ENCODE peak calls at places on chromosomes 7 and 10, in eight cellular contexts. One of them, this sample, is unnamed.

GRCh38 chr7:22980422-22980821 is 33.5 kb downstream of the HYCC1 start:
- DNase-seq in adrenal gland: no peak
- DNase-seq in fibroblast of lung: peak; percentile 86
- DNase-seq in hepatocyte: no peak
- DNase-seq in pancreas: no peak
- DNase-seq in thoracic aorta: no peak
- DNase-seq in lung: no peak
- DNase-seq in tibial artery: no peak
- DNase-seq in this sample: no peak

GRCh38 chr7:132865766-132866531 is 215.9 kb downstream of the CHCHD3 start:
- DNase-seq in adrenal gland: no peak
- DNase-seq in fibroblast of lung: peak; percentile 51
- DNase-seq in hepatocyte: peak; percentile 8
- DNase-seq in pancreas: no peak
- DNase-seq in thoracic aorta: no peak
- DNase-seq in lung: no peak
- DNase-seq in tibial artery: no peak
- DNase-seq in this sample: no peak

GRCh38 chr7:13991791-13992620 is 2.5 kb upstream of the ETV1 start:
- DNase-seq in adrenal gland: no peak
- DNase-seq in fibroblast of lung: peak; percentile 24
- DNase-seq in hepatocyte: no peak
- DNase-seq in pancreas: no peak
- DNase-seq in thoracic aorta: no peak
- DNase-seq in lung: no peak
- DNase-seq in tibial artery: no peak
- DNase-seq in this sample: no peak

GRCh38 chr7:26013551-26014083 is 138.4 kb upstream of the NFE2L3 start:
- DNase-seq in adrenal gland: no peak
- DNase-seq in fibroblast of lung: peak; percentile 0
- DNase-seq in hepatocyte: peak; percentile 36
- DNase-seq in pancreas: no peak
- DNase-seq in thoracic aorta: no peak
- DNase-seq in lung: no peak
- DNase-seq in tibial artery: no peak
- DNase-seq in this sample: no peak

GRCh38 chr7:5286933-5287332 is 4.2 kb downstream of the SLC29A4 start:
- DNase-seq in adrenal gland: no peak
- DNase-seq in fibroblast of lung: no peak
- DNase-seq in hepatocyte: no peak
- DNase-seq in pancreas: no peak
- DNase-seq in thoracic aorta: no peak
- DNase-seq in lung: no peak
- DNase-seq in tibial artery: no peak
- DNase-seq in this sample: no peak

GRCh38 chr10:93475871-93476270 is 6.3 kb downstream of the MYOF start:
- DNase-seq in adrenal gland: no peak
- DNase-seq in fibroblast of lung: peak; percentile 97
- DNase-seq in hepatocyte: no peak
- DNase-seq in pancreas: no peak
- DNase-seq in thoracic aorta: no peak
- DNase-seq in lung: no peak
- DNase-seq in tibial artery: no peak
- DNase-seq in this sample: no peak

GRCh38 chr7:124497209-124497608 is 268.4 kb downstream of the GPR37 start:
- DNase-seq in adrenal gland: no peak
- DNase-seq in fibroblast of lung: no peak
- DNase-seq in hepatocyte: no peak
- DNase-seq in pancreas: no peak
- DNase-seq in thoracic aorta: no peak
- DNase-seq in lung: no peak
- DNase-seq in tibial artery: no peak
- DNase-seq in this sample: no peak

GRCh38 chr10:13528138-13528874 is 508 bp downstream of the BEND7 start:
- DNase-seq in adrenal gland: peak; percentile 29
- DNase-seq in fibroblast of lung: no peak
- DNase-seq in hepatocyte: peak; percentile 74
- DNase-seq in pancreas: peak; percentile 21
- DNase-seq in thoracic aorta: no peak
- DNase-seq in lung: no peak
- DNase-seq in tibial artery: no peak
- DNase-seq in this sample: no peak

GRCh38 chr10:78933828-78934227 is 134.9 kb upstream of the ZMIZ1 start:
- DNase-seq in adrenal gland: no peak
- DNase-seq in fibroblast of lung: no peak
- DNase-seq in hepatocyte: no peak
- DNase-seq in pancreas: no peak
- DNase-seq in thoracic aorta: no peak
- DNase-seq in lung: no peak
- DNase-seq in tibial artery: no peak
- DNase-seq in this sample: no peak

GRCh38 chr7:404782-405488 is 114.7 kb downstream of the PDGFA start:
- DNase-seq in adrenal gland: no peak
- DNase-seq in fibroblast of lung: no peak
- DNase-seq in hepatocyte: no peak
- DNase-seq in pancreas: no peak
- DNase-seq in thoracic aorta: no peak
- DNase-seq in lung: no peak
- DNase-seq in tibial artery: no peak
- DNase-seq in this sample: no peak

GRCh38 chr10:116721991-116722392 is 20.4 kb downstream of the HSPA12A start:
- DNase-seq in adrenal gland: peak; percentile 37
- DNase-seq in fibroblast of lung: peak; percentile 91
- DNase-seq in hepatocyte: no peak
- DNase-seq in pancreas: no peak
- DNase-seq in thoracic aorta: no peak
- DNase-seq in lung: no peak
- DNase-seq in tibial artery: no peak
- DNase-seq in this sample: no peak

GRCh38 chr10:93815304-93816091 is 57.8 kb downstream of the LGI1 start:
- DNase-seq in adrenal gland: no peak
- DNase-seq in fibroblast of lung: no peak
- DNase-seq in hepatocyte: peak; percentile 28
- DNase-seq in pancreas: no peak
- DNase-seq in thoracic aorta: no peak
- DNase-seq in lung: no peak
- DNase-seq in tibial artery: no peak
- DNase-seq in this sample: no peak

GRCh38 chr7:70696139-70696782 is 435.7 kb upstream of the GALNT17 start:
- DNase-seq in adrenal gland: no peak
- DNase-seq in fibroblast of lung: peak; percentile 65
- DNase-seq in hepatocyte: no peak
- DNase-seq in pancreas: no peak
- DNase-seq in thoracic aorta: no peak
- DNase-seq in lung: no peak
- DNase-seq in tibial artery: no peak
- DNase-seq in this sample: no peak

GRCh38 chr7:116628971-116629586 is 42.9 kb upstream of the MET start:
- DNase-seq in adrenal gland: peak; percentile 40
- DNase-seq in fibroblast of lung: peak; percentile 61
- DNase-seq in hepatocyte: peak; percentile 37
- DNase-seq in pancreas: peak; percentile 52
- DNase-seq in thoracic aorta: peak; percentile 6
- DNase-seq in lung: no peak
- DNase-seq in tibial artery: peak; percentile 37
- DNase-seq in this sample: no peak

GRCh38 chr7:27143022-27143949 is at the start of gene HOXA5:
- DNase-seq in adrenal gland: peak; percentile 92
- DNase-seq in fibroblast of lung: peak; percentile 91
- DNase-seq in hepatocyte: no peak
- DNase-seq in pancreas: no peak
- DNase-seq in thoracic aorta: no peak
- DNase-seq in lung: peak; percentile 66
- DNase-seq in tibial artery: peak; percentile 63
- DNase-seq in this sample: no peak
- TF ChIP-seq CTCF in adrenal gland: peak; percentile 90
- TF ChIP-seq CTCF in fibroblast of lung: peak; percentile 70
- TF ChIP-seq CTCF in hepatocyte: peak; percentile 56
- TF ChIP-seq CTCF in pancreas: peak; percentile 25
- TF ChIP-seq CTCF in thoracic aorta: peak; percentile 85
- TF ChIP-seq CTCF in lung: peak; percentile 37
- TF ChIP-seq CTCF in tibial artery: peak; percentile 40
- TF ChIP-seq CTCF in this sample: no peak

DNA sequence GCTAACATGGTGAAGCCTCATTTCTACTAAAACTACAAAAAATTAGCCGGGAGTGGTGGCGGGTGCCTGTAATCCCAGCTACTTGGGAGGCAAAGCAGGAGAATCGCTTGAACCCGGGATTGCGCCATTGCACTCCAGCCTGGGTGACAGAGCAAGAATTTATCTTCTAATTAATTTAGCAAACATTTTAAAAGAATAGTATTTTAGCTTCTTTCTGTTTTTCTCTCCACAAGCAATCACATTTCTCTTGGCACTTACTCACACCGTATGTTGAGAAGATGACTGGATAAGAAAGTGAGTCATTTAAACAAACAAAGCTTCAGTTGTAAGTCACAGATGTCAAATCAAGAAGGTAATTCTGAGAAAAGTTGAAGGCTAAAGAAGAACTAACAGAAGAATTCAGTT is 264.0 kb downstream of the ARL4A start:
- DNase-seq in adrenal gland: no peak
- DNase-seq in fibroblast of lung: peak; percentile 90
- DNase-seq in hepatocyte: no peak
- DNase-seq in pancreas: no peak
- DNase-seq in thoracic aorta: no peak
- DNase-seq in lung: no peak
- DNase-seq in tibial artery: no peak
- DNase-seq in this sample: no peak
- H3K27ac ChIP-seq in adrenal gland: no peak overlapping the region
- H3K27ac ChIP-seq in fibroblast of lung: no peak overlapping the region
- H3K27ac ChIP-seq in hepatocyte: peak overlapping the region; percentile 11
- H3K27ac ChIP-seq in pancreas: no peak overlapping the region
- H3K27ac ChIP-seq in thoracic aorta: no peak overlapping the region
- H3K27ac ChIP-seq in lung: no peak overlapping the region
- H3K27ac ChIP-seq in tibial artery: no peak overlapping the region
- H3K27ac ChIP-seq in this sample: no peak overlapping the region

DNA sequence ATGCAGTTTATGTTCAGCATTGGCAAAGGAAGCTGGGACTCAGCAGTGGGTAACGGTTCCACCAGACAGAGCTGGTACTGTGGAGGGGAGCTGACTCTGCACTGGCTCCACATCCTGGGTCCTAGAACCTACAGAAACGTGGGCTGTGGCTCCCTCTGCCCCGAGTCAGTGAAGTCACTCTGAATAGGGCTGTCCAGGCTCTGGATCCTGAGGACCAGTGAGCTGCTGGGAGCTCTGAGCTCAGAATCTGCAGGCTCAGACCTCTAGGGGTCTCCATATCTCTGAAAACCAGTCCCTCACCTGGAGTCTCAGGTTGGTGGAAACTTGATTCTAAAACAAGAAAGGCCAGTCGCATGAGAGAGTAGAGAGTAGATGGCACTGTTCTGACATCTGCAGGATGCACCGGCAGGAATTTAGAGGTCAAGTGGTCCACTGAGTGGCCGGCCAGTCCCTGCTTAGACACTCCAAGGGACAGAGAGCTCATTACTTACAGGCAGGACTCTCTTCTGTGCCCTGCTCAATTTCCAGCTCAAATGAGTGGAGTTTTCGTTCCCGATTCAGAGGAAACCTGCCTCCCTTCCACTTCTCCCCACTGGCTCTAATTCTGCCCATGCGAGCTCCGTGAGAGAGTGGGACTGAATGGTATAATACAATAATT is 18.6 kb downstream of the NPFFR1 start:
- DNase-seq in adrenal gland: no peak
- DNase-seq in fibroblast of lung: no peak
- DNase-seq in hepatocyte: peak; percentile 53
- DNase-seq in pancreas: peak; percentile 34
- DNase-seq in thoracic aorta: no peak
- DNase-seq in lung: no peak
- DNase-seq in tibial artery: no peak
- DNase-seq in this sample: no peak
- TF ChIP-seq CTCF in adrenal gland: no peak
- TF ChIP-seq CTCF in fibroblast of lung: peak; percentile 13
- TF ChIP-seq CTCF in hepatocyte: peak; percentile 34
- TF ChIP-seq CTCF in pancreas: peak; percentile 15
- TF ChIP-seq CTCF in thoracic aorta: no peak
- TF ChIP-seq CTCF in lung: peak; percentile 2
- TF ChIP-seq CTCF in tibial artery: no peak
- TF ChIP-seq CTCF in this sample: no peak

GRCh38 chr7:38660427-38661099 is 29.4 kb upstream of the AMPH start:
- DNase-seq in adrenal gland: peak; percentile 42
- DNase-seq in fibroblast of lung: peak; percentile 34
- DNase-seq in hepatocyte: peak; percentile 37
- DNase-seq in pancreas: no peak
- DNase-seq in thoracic aorta: no peak
- DNase-seq in lung: no peak
- DNase-seq in tibial artery: no peak
- DNase-seq in this sample: no peak

GRCh38 chr7:38656976-38657375 is 25.8 kb upstream of the AMPH start:
- DNase-seq in adrenal gland: no peak
- DNase-seq in fibroblast of lung: no peak
- DNase-seq in hepatocyte: no peak
- DNase-seq in pancreas: no peak
- DNase-seq in thoracic aorta: no peak
- DNase-seq in lung: no peak
- DNase-seq in tibial artery: no peak
- DNase-seq in this sample: no peak

GRCh38 chr7:38659931-38660330 is 28.8 kb upstream of the AMPH start:
- DNase-seq in adrenal gland: no peak
- DNase-seq in fibroblast of lung: no peak
- DNase-seq in hepatocyte: no peak
- DNase-seq in pancreas: no peak
- DNase-seq in thoracic aorta: no peak
- DNase-seq in lung: no peak
- DNase-seq in tibial artery: no peak
- DNase-seq in this sample: no peak

GRCh38 chr7:38658916-38659315 is 27.7 kb upstream of the AMPH start:
- DNase-seq in adrenal gland: no peak
- DNase-seq in fibroblast of lung: peak; percentile 10
- DNase-seq in hepatocyte: no peak
- DNase-seq in pancreas: no peak
- DNase-seq in thoracic aorta: no peak
- DNase-seq in lung: no peak
- DNase-seq in tibial artery: no peak
- DNase-seq in this sample: no peak

DNA sequence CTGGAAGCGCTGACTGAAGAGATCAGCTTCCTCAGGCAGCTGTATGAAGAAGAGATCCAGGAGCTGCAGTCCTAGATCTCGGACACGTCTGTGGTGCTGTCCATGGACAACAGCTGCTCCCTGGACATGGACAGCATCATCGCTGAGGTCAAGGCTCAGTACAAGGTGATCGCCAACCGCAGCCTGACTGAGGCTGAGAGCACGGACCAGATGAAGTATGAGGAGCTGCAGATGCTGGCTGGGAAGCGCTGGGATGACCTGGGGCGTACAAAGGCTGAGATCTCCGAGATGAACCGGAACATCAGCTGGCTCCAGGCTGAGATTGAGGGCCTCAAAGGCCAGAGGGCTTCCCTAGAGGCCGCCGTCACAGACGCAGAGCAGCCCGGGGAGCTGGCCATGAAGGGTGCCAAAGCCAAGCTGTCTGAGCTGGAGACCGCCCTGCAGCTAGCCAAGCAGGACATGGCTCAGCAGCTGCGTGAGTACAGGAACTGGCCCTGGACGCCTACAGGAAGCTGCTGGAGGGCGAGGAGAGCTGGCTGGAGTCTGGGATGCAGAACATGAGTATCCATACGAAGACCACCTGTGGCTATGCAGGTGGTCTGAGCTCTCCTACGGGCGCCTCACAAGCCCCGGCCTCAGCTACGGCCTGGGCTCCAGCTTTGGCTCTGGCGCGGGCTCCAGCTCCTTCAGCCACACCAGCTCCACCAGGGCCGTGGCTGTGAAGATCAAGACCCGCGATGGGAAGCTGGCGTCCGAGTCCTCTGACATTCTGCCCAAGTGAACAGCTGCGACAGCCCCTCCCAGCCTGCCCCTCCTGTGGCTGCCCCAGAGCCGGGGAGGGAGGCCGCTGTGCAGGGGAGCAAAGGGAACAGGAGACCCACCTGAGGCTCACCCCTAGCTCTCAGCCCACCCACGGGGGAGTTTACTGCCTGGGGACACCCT is 24.9 kb upstream of the AMPH start:
- DNase-seq in adrenal gland: no peak
- DNase-seq in fibroblast of lung: no peak
- DNase-seq in hepatocyte: no peak
- DNase-seq in pancreas: no peak
- DNase-seq in thoracic aorta: no peak
- DNase-seq in lung: no peak
- DNase-seq in tibial artery: no peak
- DNase-seq in this sample: no peak
- H3K27ac ChIP-seq in adrenal gland: no peak overlapping the region
- H3K27ac ChIP-seq in fibroblast of lung: no peak overlapping the region
- H3K27ac ChIP-seq in hepatocyte: no peak overlapping the region
- H3K27ac ChIP-seq in pancreas: no peak overlapping the region
- H3K27ac ChIP-seq in thoracic aorta: no peak overlapping the region
- H3K27ac ChIP-seq in lung: no peak overlapping the region
- H3K27ac ChIP-seq in tibial artery: no peak overlapping the region
- H3K27ac ChIP-seq in this sample: no peak overlapping the region